ENCODE peak calls at places on chromosomes 5 and 9, in six cellular contexts. P, D, A, Y, T and V are unnamed samples.

GRCh38 chr9:137069508-137070071 is 767 bp downstream of the SAPCD2 start:
- DNase-seq in P (no peak), A (no peak), D (no peak), T (no peak), Y (no peak), V (no peak)

GRCh38 chr9:80707120-80707519 is 982.2 kb downstream of the TLE1 start:
- DNase-seq in D (peak), A (no peak), Y (peak), T (no peak), P (no peak), V (peak)

GRCh38 chr5:177496111-177497010 is 1.0 kb downstream of the PDLIM7 start:
- DNase-seq in Y (peak), A (no peak), P (no peak), T (no peak), D (peak), V (peak)

GRCh38 chr9:19992556-19992955 is 203.7 kb upstream of the SLC24A2 start:
- DNase-seq in D (peak), A (no peak), T (no peak), Y (peak), P (no peak), V (peak)

GRCh38 chr9:96129698-96130097 is 172.3 kb downstream of the HSD17B3 start:
- DNase-seq in T (no peak), D (no peak), A (no peak), P (no peak), Y (no peak), V (no peak)

GRCh38 chr9:13613296-13613695 is 333.8 kb upstream of the MPDZ start:
- DNase-seq in D (no peak), T (no peak), Y (no peak), A (no peak), P (no peak), V (no peak)

GRCh38 chr9:133429641-133430161 is 7.5 kb downstream of the ADAMTS13 start:
- DNase-seq in D (no peak), P (no peak), Y (no peak), A (no peak), T (no peak), V (peak)

GRCh38 chr9:130770679-130771442 is 64.2 kb upstream of the ABL1 start:
- DNase-seq in A (peak), T (no peak), Y (peak), D (peak), P (no peak), V (peak)

GRCh38 chr5:156741516-156741915 is 108.6 kb upstream of the PPP1R2B start:
- DNase-seq in P (no peak), D (no peak), A (no peak), Y (no peak), T (no peak), V (no peak)

GRCh38 chr5:112933651-112934365 is 11.8 kb upstream of the REEP5 start:
- DNase-seq in A (no peak), Y (no peak), T (no peak), D (peak), P (no peak), V (peak)

GRCh38 chr5:141051526-141051876 is 327 bp downstream of the PCDHB1 start:
- DNase-seq in A (no peak), D (no peak), T (no peak), Y (no peak), P (no peak), V (no peak)

GRCh38 chr9:14245901-14246525 is 67.9 kb downstream of the NFIB start:
- DNase-seq in D (peak), T (no peak), A (no peak), P (no peak), Y (peak), V (peak)

GRCh38 chr5:9456435-9457042 is 89.3 kb downstream of the SEMA5A start:
- DNase-seq in Y (no peak), A (no peak), P (no peak), T (no peak), D (peak), V (peak)

GRCh38 chr9:98380065-98380681 is 124.7 kb upstream of the TBC1D2 start:
- DNase-seq in Y (peak), T (no peak), P (no peak), A (peak), D (peak), V (peak)

GRCh38 chr5:80713640-80714039 is 58.9 kb upstream of the DHFR start:
- DNase-seq in T (no peak), Y (no peak), D (no peak), A (no peak), P (no peak), V (no peak)

GRCh38 chr5:97229196-97229595 is 46.1 kb upstream of the RIOK2 start:
- DNase-seq in D (no peak), A (no peak), T (no peak), P (no peak), Y (no peak), V (no peak)

GRCh38 chr9:93702261-93702660 is 125.9 kb downstream of the PHF2 start:
- DNase-seq in P (no peak), A (no peak), T (no peak), D (no peak), Y (no peak), V (no peak)

GRCh38 chr9:133258061-133259015 is 16.7 kb downstream of the ABO start:
- DNase-seq in Y (no peak), A (no peak), D (no peak), P (no peak), T (no peak), V (no peak)

GRCh38 chr9:90344013-90344412 is 298.6 kb downstream of the DIRAS2 start:
- DNase-seq in A (no peak), D (no peak), Y (peak), P (no peak), T (no peak), V (peak)

GRCh38 chr9:116499986-116500871 is 186.9 kb upstream of the TRIM32 start:
- DNase-seq in D (peak), A (no peak), P (no peak), Y (peak), T (no peak), V (peak)

GRCh38 chr5:57175586-57175985 is 1.7 kb downstream of the GPBP1 start:
- DNase-seq in T (peak), A (peak), D (no peak), Y (peak), P (no peak), V (peak)

GRCh38 chr5:27911216-27911615 is 872.8 kb upstream of the CDH9 start:
- DNase-seq in P (no peak), Y (no peak), A (no peak), D (peak), T (no peak), V (no peak)

GRCh38 chr9:5909999-5910398 is 19.3 kb downstream of the MLANA start:
- DNase-seq in P (no peak), A (no peak), D (peak), Y (no peak), T (no peak), V (peak)

GRCh38 chr9:137113385-137114159 is 961 bp downstream of the DPP7 start:
- DNase-seq in A (no peak), P (no peak), D (no peak), T (peak), Y (no peak), V (no peak)

GRCh38 chr5:35138232-35138631 is 90.5 kb upstream of the AGXT2 start:
- DNase-seq in A (no peak), D (peak), P (no peak), T (no peak), Y (no peak), V (peak)